ENCODE peak calls at places on chromosomes 5 and 9, in eight cellular contexts. Q is GM23248, T is K562, F is fibroblast of lung, O is mesendoderm, G is endodermal cell, M is IMR-90, X is endothelial cell of umbilical vein. R is an unnamed sample.

GRCh38 chr5:81283976-81284375 is 17.4 kb upstream of the ZCCHC9 start:
- DNase-seq in O (no peak), Q (no peak), T (no peak), F (no peak), M (no peak), X (no peak), G (no peak), R (no peak)

GRCh38 chr5:149584106-149584505 is 2.8 kb downstream of the ARHGEF37 start:
- DNase-seq in T (no peak), X (no peak), Q (no peak), M (no peak), O (no peak), G (no peak), F (peak; percentile 8), R (no peak)

GRCh38 chr5:10756539-10756938 is 4.5 kb downstream of the DAP start:
- DNase-seq in F (peak; percentile 62), T (no peak), O (peak; percentile 8), Q (peak; percentile 81), M (peak; percentile 53), G (no peak), X (no peak), R (no peak)

GRCh38 chr9:101486693-101487442 is 46.8 kb upstream of the RNF20 start:
- DNase-seq in O (peak; percentile 85), X (peak; percentile 6), Q (peak; percentile 83), F (peak; percentile 62), M (peak; percentile 54), T (peak; percentile 46), G (peak; percentile 93), R (no peak)

GRCh38 chr9:78654324-78654723 is 357.4 kb downstream of the PSAT1 start:
- DNase-seq in F (no peak), T (no peak), Q (no peak), X (no peak), O (no peak), M (no peak), G (no peak), R (no peak)

GRCh38 chr5:175517824-175518450 is 39.6 kb downstream of the SFXN1 start:
- DNase-seq in G (no peak), X (no peak), Q (peak; percentile 87), T (peak; percentile 80), O (no peak), M (peak; percentile 95), F (peak; percentile 49), R (no peak)

GRCh38 chr5:147610798-147611197 is 100.9 kb upstream of the DPYSL3 start:
- DNase-seq in F (no peak), X (no peak), O (no peak), Q (no peak), G (no peak), M (no peak), T (no peak), R (no peak)

GRCh38 chr5:110270-110888 is 18.4 kb downstream of the PLEKHG4B start:
- DNase-seq in M (no peak), F (no peak), Q (no peak), T (no peak), G (no peak), O (no peak), X (no peak), R (no peak)

GRCh38 chr5:96975656-96976055 is 39.8 kb downstream of the LNPEP start:
- DNase-seq in Q (no peak), F (no peak), X (no peak), G (no peak), O (no peak), M (peak; percentile 6), T (no peak), R (no peak)

GRCh38 chr9:93452710-93453046 is 703 bp downstream of the FAM120AOS start:
- DNase-seq in T (no peak), Q (peak; percentile 58), G (no peak), O (no peak), F (no peak), X (no peak), M (no peak), R (no peak)

GRCh38 chr9:110252509-110253139 is 3.7 kb downstream of the TXN start:
- DNase-seq in T (no peak), F (no peak), G (no peak), M (no peak), Q (peak; percentile 44), O (peak; percentile 31), X (no peak), R (no peak)

GRCh38 chr5:6616632-6617031 is 16.2 kb downstream of the NSUN2 start:
- DNase-seq in G (no peak), Q (no peak), X (no peak), F (no peak), M (no peak), O (no peak), T (no peak), R (no peak)

GRCh38 chr5:180806351-180807011 is 3.9 kb upstream of the MGAT1 start:
- DNase-seq in G (peak; percentile 38), O (no peak), M (no peak), T (no peak), F (no peak), X (no peak), Q (no peak), R (no peak)
- H3K9ac ChIP-seq in G (no peak overlapping the region), O (no peak overlapping the region), M (no peak overlapping the region), T (peak overlapping the region; percentile 88), F (no peak overlapping the region), X (no peak overlapping the region), Q (no peak overlapping the region), R (no peak overlapping the region)

GRCh38 chr5:4572713-4573112 is 567.4 kb upstream of the ADAMTS16 start:
- DNase-seq in T (no peak), M (no peak), G (no peak), O (no peak), F (no peak), Q (no peak), X (no peak), R (no peak)

GRCh38 chr5:4572297-4572696 is 567.8 kb upstream of the ADAMTS16 start:
- DNase-seq in X (no peak), M (no peak), Q (peak; percentile 5), O (no peak), F (no peak), T (no peak), G (no peak), R (no peak)

GRCh38 chr5:4575608-4576007 is 564.5 kb upstream of the ADAMTS16 start:
- DNase-seq in M (no peak), Q (no peak), O (no peak), G (no peak), F (no peak), T (no peak), X (no peak), R (no peak)

GRCh38 chr5:4571248-4571950 is 568.7 kb upstream of the ADAMTS16 start:
- DNase-seq in O (peak; percentile 85), G (peak; percentile 51), F (no peak), T (no peak), Q (no peak), M (no peak), X (no peak), R (no peak)

GRCh38 chr5:4570047-4571015 is 569.8 kb upstream of the ADAMTS16 start:
- DNase-seq in T (no peak), Q (no peak), X (no peak), M (no peak), G (no peak), F (no peak), O (peak; percentile 54), R (no peak)
- H3K9ac ChIP-seq in T (no peak overlapping the region), Q (no peak overlapping the region), X (no peak overlapping the region), M (no peak overlapping the region), G (no peak overlapping the region), F (no peak overlapping the region), O (no peak overlapping the region), R (no peak overlapping the region)

DNA sequence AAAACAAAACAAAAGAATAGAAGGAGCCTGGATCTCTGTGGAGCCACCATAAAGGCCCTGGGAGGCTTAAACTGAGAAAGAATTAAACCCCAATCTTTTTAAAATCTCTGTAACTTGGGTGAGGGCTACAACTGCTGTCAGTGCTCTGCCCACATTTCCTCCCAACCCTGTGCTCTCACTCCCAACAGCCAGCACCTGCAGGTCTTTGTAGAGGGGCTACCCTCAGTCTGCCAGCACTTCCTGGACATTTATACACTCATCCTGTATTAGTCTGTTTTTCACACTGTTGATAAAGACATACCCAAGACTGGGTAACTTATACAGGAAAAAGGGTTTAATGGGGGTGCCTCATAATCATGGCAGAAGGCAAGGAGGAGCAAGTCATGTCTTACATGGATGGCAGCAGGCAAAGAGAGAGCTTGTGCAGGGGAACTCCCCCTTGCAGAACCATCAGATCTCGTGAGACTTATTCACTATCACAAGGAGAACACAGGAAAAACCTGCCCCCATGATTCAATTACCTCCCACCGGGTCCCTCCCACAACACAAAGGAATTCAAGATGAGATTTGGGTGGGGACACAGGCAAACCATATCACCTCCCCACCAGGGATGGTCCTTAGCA is 47.4 kb downstream of the SCAI start:
- DNase-seq in Q (no peak), T (no peak), O (no peak), F (no peak), M (no peak), G (no peak), X (no peak), R (no peak)
- H3K9ac ChIP-seq in Q (no peak overlapping the region), T (no peak overlapping the region), O (no peak overlapping the region), F (no peak overlapping the region), M (no peak overlapping the region), G (no peak overlapping the region), X (no peak overlapping the region), R (no peak overlapping the region)

DNA sequence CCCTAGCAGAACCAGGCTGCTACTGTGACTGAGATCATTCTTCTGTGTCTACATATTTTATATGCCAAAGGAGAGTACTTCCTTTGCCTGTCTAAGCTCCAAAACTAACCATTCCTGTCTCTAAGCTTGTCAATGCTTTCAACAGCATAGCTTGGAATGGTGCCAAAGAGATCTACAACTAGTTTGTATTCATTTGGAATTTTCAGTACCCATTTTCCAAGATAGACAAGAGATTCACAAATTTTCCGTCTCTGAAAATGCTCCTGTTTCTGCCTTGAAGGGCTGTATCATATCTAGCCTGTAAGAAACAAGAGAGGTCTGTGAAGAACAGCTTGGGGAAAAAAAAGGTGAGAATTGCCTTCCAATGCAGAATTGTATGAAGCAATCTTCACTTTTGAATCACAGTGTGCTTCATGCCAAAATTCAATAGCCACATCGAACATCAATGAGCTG is 334.4 kb upstream of the ACTBL2 start:
- DNase-seq in T (no peak), M (no peak), F (peak; percentile 26), O (no peak), Q (peak; percentile 29), G (no peak), X (peak; percentile 54), R (no peak)
- H3K9ac ChIP-seq in T (no peak overlapping the region), M (peak overlapping the region; percentile 25), F (no peak overlapping the region), O (no peak overlapping the region), Q (no peak overlapping the region), G (no peak overlapping the region), X (no peak overlapping the region), R (no peak overlapping the region)

GRCh38 chr9:129610473-129611301 is 10.2 kb downstream of the C9orf50 start:
- DNase-seq in Q (peak; percentile 91), G (peak; percentile 97), T (peak; percentile 81), O (peak; percentile 90), F (peak; percentile 64), M (peak; percentile 58), X (peak; percentile 64), R (no peak)

GRCh38 chr9:129608561-129609481 is 12.1 kb downstream of the C9orf50 start:
- DNase-seq in Q (no peak), G (peak; percentile 64), M (no peak), F (no peak), T (no peak), O (no peak), X (no peak), R (no peak)

GRCh38 chr9:129610193-129610472 is 10.8 kb downstream of the C9orf50 start:
- DNase-seq in O (no peak), G (no peak), T (no peak), X (no peak), M (no peak), Q (no peak), F (no peak), R (no peak)

GRCh38 chr9:129611302-129611800 is 9.6 kb downstream of the C9orf50 start:
- DNase-seq in Q (no peak), T (no peak), M (no peak), F (no peak), G (no peak), O (no peak), X (no peak), R (no peak)

GRCh38 chr9:129609486-129610192 is 11.3 kb downstream of the C9orf50 start:
- DNase-seq in O (peak; percentile 47), X (no peak), M (no peak), T (peak; percentile 71), F (peak; percentile 34), G (peak; percentile 70), Q (peak; percentile 65), R (no peak)
- H3K9ac ChIP-seq in O (peak overlapping the region; percentile 74), X (no peak overlapping the region), M (peak overlapping the region; percentile 71), T (no peak overlapping the region), F (peak overlapping the region; percentile 25), G (no peak overlapping the region), Q (peak overlapping the region; percentile 86), R (peak overlapping the region; percentile 32)